ENCODE peak calls at places on chromosomes 7 and 10, in six cellular contexts. One of them, this sample, is unnamed.
A peak's percentile ranks its signal among the peaks of the same experiment; 100 is the strongest.

GRCh38 chr10:31584098-31584631 is 265.1 kb downstream of the ZEB1 start:
- DNase-seq in HCT116: no peak
- DNase-seq in aorta: no peak
- DNase-seq in tibial artery: no peak
- DNase-seq in uterus: no peak
- DNase-seq in adrenal gland: no peak
- DNase-seq in this sample: no peak

GRCh38 chr7:52897708-52898107 is 137.7 kb upstream of the POM121L12 start:
- DNase-seq in aorta: peak; percentile 58
- DNase-seq in uterus: no peak
- DNase-seq in tibial artery: no peak
- DNase-seq in adrenal gland: no peak
- DNase-seq in HCT116: no peak
- DNase-seq in this sample: no peak

GRCh38 chr7:135714534-135715009 is 13.4 kb downstream of the SLC13A4 start:
- DNase-seq in HCT116: peak; percentile 67
- DNase-seq in uterus: no peak
- DNase-seq in adrenal gland: no peak
- DNase-seq in aorta: peak; percentile 54
- DNase-seq in tibial artery: no peak
- DNase-seq in this sample: no peak

GRCh38 chr7:27235387-27236052 is 7.1 kb upstream of the EVX1 start:
- DNase-seq in tibial artery: no peak
- DNase-seq in HCT116: peak; percentile 16
- DNase-seq in adrenal gland: peak; percentile 77
- DNase-seq in uterus: peak; percentile 42
- DNase-seq in aorta: no peak
- DNase-seq in this sample: peak; percentile 10

GRCh38 chr7:149043936-149044335 is 15.6 kb upstream of the PDIA4 start:
- DNase-seq in tibial artery: no peak
- DNase-seq in uterus: no peak
- DNase-seq in adrenal gland: no peak
- DNase-seq in HCT116: no peak
- DNase-seq in aorta: no peak
- DNase-seq in this sample: no peak

GRCh38 chr10:71243756-71244637 is 31.6 kb downstream of the UNC5B start:
- DNase-seq in aorta: no peak
- DNase-seq in adrenal gland: no peak
- DNase-seq in HCT116: no peak
- DNase-seq in tibial artery: no peak
- DNase-seq in uterus: no peak
- DNase-seq in this sample: no peak

GRCh38 chr10:54993148-54993547 is 192.1 kb upstream of the PCDH15 start:
- DNase-seq in aorta: no peak
- DNase-seq in adrenal gland: no peak
- DNase-seq in uterus: no peak
- DNase-seq in HCT116: no peak
- DNase-seq in tibial artery: no peak
- DNase-seq in this sample: no peak

GRCh38 chr7:37287093-37287492 is 161.6 kb downstream of the ELMO1 start:
- DNase-seq in uterus: no peak
- DNase-seq in HCT116: no peak
- DNase-seq in adrenal gland: no peak
- DNase-seq in aorta: no peak
- DNase-seq in tibial artery: no peak
- DNase-seq in this sample: no peak

GRCh38 chr7:137703291-137704010 is 143.3 kb downstream of the DGKI start:
- DNase-seq in aorta: no peak
- DNase-seq in uterus: no peak
- DNase-seq in adrenal gland: no peak
- DNase-seq in HCT116: no peak
- DNase-seq in tibial artery: no peak
- DNase-seq in this sample: no peak

GRCh38 chr7:94344826-94345225 is 49.9 kb upstream of the COL1A2 start:
- DNase-seq in uterus: no peak
- DNase-seq in adrenal gland: no peak
- DNase-seq in HCT116: no peak
- DNase-seq in aorta: no peak
- DNase-seq in tibial artery: no peak
- DNase-seq in this sample: no peak

GRCh38 chr7:29852457-29852856 is 46.1 kb downstream of the WIPF3 start:
- DNase-seq in aorta: no peak
- DNase-seq in adrenal gland: no peak
- DNase-seq in HCT116: no peak
- DNase-seq in tibial artery: no peak
- DNase-seq in uterus: no peak
- DNase-seq in this sample: no peak

GRCh38 chr10:84407390-84408049 is 79.1 kb downstream of the CCSER2 start:
- DNase-seq in aorta: no peak
- DNase-seq in uterus: no peak
- DNase-seq in tibial artery: no peak
- DNase-seq in adrenal gland: no peak
- DNase-seq in HCT116: no peak
- DNase-seq in this sample: no peak

GRCh38 chr7:116393654-116394053 is 105.9 kb upstream of the CAV2 start:
- DNase-seq in uterus: peak; percentile 44
- DNase-seq in adrenal gland: no peak
- DNase-seq in tibial artery: peak; percentile 30
- DNase-seq in HCT116: no peak
- DNase-seq in aorta: no peak
- DNase-seq in this sample: no peak

GRCh38 chr7:140360697-140361229 is 37.6 kb downstream of the SLC37A3 start:
- DNase-seq in HCT116: no peak
- DNase-seq in aorta: no peak
- DNase-seq in uterus: no peak
- DNase-seq in adrenal gland: no peak
- DNase-seq in tibial artery: no peak
- DNase-seq in this sample: no peak

GRCh38 chr7:41696323-41696916 is 6.5 kb downstream of the INHBA start:
- DNase-seq in tibial artery: peak; percentile 86
- DNase-seq in aorta: peak; percentile 84
- DNase-seq in adrenal gland: peak; percentile 81
- DNase-seq in uterus: peak; percentile 85
- DNase-seq in HCT116: peak; percentile 39
- DNase-seq in this sample: peak; percentile 69

GRCh38 chr7:68121655-68122054 is 1125.0 kb downstream of the TYW1 start:
- DNase-seq in aorta: no peak
- DNase-seq in uterus: no peak
- DNase-seq in adrenal gland: no peak
- DNase-seq in HCT116: no peak
- DNase-seq in tibial artery: no peak
- DNase-seq in this sample: no peak

DNA sequence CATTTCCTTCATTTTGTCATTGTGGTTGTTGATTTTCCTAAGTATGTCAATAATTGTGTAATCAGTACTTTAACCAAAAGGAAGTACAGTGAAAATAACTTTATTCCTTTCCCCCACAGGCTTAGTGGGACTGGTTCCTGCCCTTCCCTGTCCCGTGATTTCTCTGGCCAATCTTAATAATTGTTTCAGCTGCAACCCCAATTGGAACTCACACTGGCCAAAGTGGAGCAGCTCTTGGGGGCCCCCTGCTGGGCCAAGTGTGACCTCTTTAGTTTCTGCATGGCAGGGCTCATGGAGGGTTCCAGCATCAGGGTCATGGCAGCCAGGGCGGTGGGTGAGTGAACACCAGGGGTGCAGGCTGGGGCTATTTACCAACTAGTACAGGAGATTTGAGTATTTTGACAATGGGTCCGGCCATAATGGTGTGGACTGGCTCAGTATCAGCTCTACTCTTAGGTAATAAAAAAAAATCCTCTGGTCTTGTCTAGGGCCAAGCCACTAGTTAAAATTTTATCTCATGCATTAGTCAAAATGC is 31.7 kb downstream of the CYCS start:
- DNase-seq in adrenal gland: peak; percentile 55
- DNase-seq in tibial artery: peak; percentile 34
- DNase-seq in HCT116: peak; percentile 70
- DNase-seq in uterus: peak; percentile 25
- DNase-seq in aorta: peak; percentile 81
- DNase-seq in this sample: peak; percentile 15
- H3K27ac ChIP-seq in adrenal gland: no peak overlapping the region
- H3K27ac ChIP-seq in tibial artery: no peak overlapping the region
- H3K27ac ChIP-seq in HCT116: no peak overlapping the region
- H3K27ac ChIP-seq in uterus: no peak overlapping the region
- H3K27ac ChIP-seq in aorta: no peak overlapping the region
- H3K27ac ChIP-seq in this sample: no peak overlapping the region

GRCh38 chr10:108578258-108578657 is 1345.1 kb downstream of the XPNPEP1 start:
- DNase-seq in HCT116: no peak
- DNase-seq in tibial artery: no peak
- DNase-seq in aorta: no peak
- DNase-seq in adrenal gland: no peak
- DNase-seq in uterus: no peak
- DNase-seq in this sample: no peak

GRCh38 chr10:108582888-108583287 is 1340.4 kb downstream of the XPNPEP1 start:
- DNase-seq in aorta: no peak
- DNase-seq in HCT116: no peak
- DNase-seq in adrenal gland: no peak
- DNase-seq in uterus: no peak
- DNase-seq in tibial artery: no peak
- DNase-seq in this sample: no peak

GRCh38 chr10:108583827-108584226 is 1339.5 kb downstream of the XPNPEP1 start:
- DNase-seq in aorta: no peak
- DNase-seq in adrenal gland: no peak
- DNase-seq in uterus: no peak
- DNase-seq in HCT116: no peak
- DNase-seq in tibial artery: no peak
- DNase-seq in this sample: no peak

GRCh38 chr10:108586424-108586823 is 1336.9 kb downstream of the XPNPEP1 start:
- DNase-seq in adrenal gland: no peak
- DNase-seq in aorta: no peak
- DNase-seq in HCT116: no peak
- DNase-seq in uterus: no peak
- DNase-seq in tibial artery: no peak
- DNase-seq in this sample: no peak

GRCh38 chr10:108582387-108582786 is 1340.9 kb downstream of the XPNPEP1 start:
- DNase-seq in adrenal gland: no peak
- DNase-seq in tibial artery: no peak
- DNase-seq in aorta: no peak
- DNase-seq in HCT116: no peak
- DNase-seq in uterus: no peak
- DNase-seq in this sample: no peak
- H3K27ac ChIP-seq in adrenal gland: no peak overlapping the region
- H3K27ac ChIP-seq in tibial artery: no peak overlapping the region
- H3K27ac ChIP-seq in aorta: no peak overlapping the region
- H3K27ac ChIP-seq in HCT116: no peak overlapping the region
- H3K27ac ChIP-seq in uterus: no peak overlapping the region
- H3K27ac ChIP-seq in this sample: no peak overlapping the region

GRCh38 chr10:58700576-58700975 is 187.9 kb downstream of the BICC1 start:
- DNase-seq in aorta: no peak
- DNase-seq in uterus: no peak
- DNase-seq in tibial artery: no peak
- DNase-seq in HCT116: no peak
- DNase-seq in adrenal gland: no peak
- DNase-seq in this sample: no peak

GRCh38 chr10:58704226-58705200 is 191.8 kb downstream of the BICC1 start:
- DNase-seq in adrenal gland: peak; percentile 11
- DNase-seq in aorta: peak; percentile 65
- DNase-seq in uterus: no peak
- DNase-seq in HCT116: no peak
- DNase-seq in tibial artery: no peak
- DNase-seq in this sample: no peak

GRCh38 chr10:58697691-58698090 is 185.0 kb downstream of the BICC1 start:
- DNase-seq in adrenal gland: no peak
- DNase-seq in tibial artery: no peak
- DNase-seq in uterus: no peak
- DNase-seq in HCT116: no peak
- DNase-seq in aorta: no peak
- DNase-seq in this sample: no peak

GRCh38 chr10:58698777-58699356 is 186.2 kb downstream of the BICC1 start:
- DNase-seq in adrenal gland: no peak
- DNase-seq in HCT116: no peak
- DNase-seq in tibial artery: no peak
- DNase-seq in uterus: no peak
- DNase-seq in aorta: no peak
- DNase-seq in this sample: no peak

DNA sequence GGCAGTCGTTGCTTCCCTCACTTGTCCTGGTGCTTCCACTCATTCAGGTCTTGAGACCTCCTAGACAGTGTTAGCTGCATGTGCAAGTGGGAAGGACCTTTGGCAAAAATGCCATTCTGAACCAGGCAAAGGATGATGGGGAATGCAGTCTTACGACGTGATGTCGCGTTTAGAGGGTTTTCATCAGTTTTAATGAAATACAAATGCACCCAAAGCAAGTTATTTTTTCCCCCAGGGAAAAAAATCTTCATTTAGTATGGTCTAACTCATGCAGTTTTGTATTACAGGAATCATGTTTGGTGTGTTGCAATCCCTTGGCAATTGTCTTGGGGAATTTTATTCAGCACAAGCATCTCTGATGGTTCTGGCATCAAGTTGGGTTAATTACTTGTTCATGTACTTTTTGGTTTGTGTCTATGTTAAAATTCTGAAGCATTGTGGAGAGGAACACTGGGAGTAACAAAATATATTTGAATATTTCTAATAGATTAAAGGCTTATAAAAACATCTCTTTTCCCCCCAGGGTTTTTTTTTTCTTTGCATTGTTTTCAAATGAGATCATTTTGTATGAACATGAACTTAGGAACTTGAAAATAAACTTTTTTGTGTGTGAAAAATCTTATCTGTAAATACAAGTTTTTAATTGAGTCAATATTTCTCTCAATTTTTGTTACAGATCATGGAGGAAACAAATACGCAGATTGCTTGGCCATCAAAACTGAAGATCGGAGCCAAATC is 188.9 kb downstream of the BICC1 start:
- DNase-seq in uterus: peak; percentile 59
- DNase-seq in tibial artery: no peak
- DNase-seq in adrenal gland: peak; percentile 15
- DNase-seq in aorta: no peak
- DNase-seq in HCT116: no peak
- DNase-seq in this sample: no peak
- H3K27ac ChIP-seq in uterus: peak overlapping the region; percentile 53
- H3K27ac ChIP-seq in tibial artery: peak overlapping the region; percentile 45
- H3K27ac ChIP-seq in adrenal gland: no peak overlapping the region
- H3K27ac ChIP-seq in aorta: no peak overlapping the region
- H3K27ac ChIP-seq in HCT116: no peak overlapping the region
- H3K27ac ChIP-seq in this sample: no peak overlapping the region

GRCh38 chr7:154854836-154855235 is 148.1 kb downstream of the PAXIP1 start:
- DNase-seq in aorta: no peak
- DNase-seq in adrenal gland: no peak
- DNase-seq in HCT116: no peak
- DNase-seq in tibial artery: no peak
- DNase-seq in uterus: no peak
- DNase-seq in this sample: no peak

GRCh38 chr7:154855366-154855765 is 147.6 kb downstream of the PAXIP1 start:
- DNase-seq in tibial artery: no peak
- DNase-seq in adrenal gland: no peak
- DNase-seq in HCT116: no peak
- DNase-seq in aorta: no peak
- DNase-seq in uterus: no peak
- DNase-seq in this sample: no peak

GRCh38 chr7:154857728-154858681 is 144.9 kb downstream of the PAXIP1 start:
- DNase-seq in adrenal gland: no peak
- DNase-seq in tibial artery: no peak
- DNase-seq in aorta: no peak
- DNase-seq in uterus: no peak
- DNase-seq in HCT116: no peak
- DNase-seq in this sample: no peak

GRCh38 chr7:154857240-154857639 is 145.7 kb downstream of the PAXIP1 start:
- DNase-seq in aorta: no peak
- DNase-seq in uterus: no peak
- DNase-seq in adrenal gland: no peak
- DNase-seq in tibial artery: no peak
- DNase-seq in HCT116: no peak
- DNase-seq in this sample: no peak

GRCh38 chr7:154856737-154857136 is 146.2 kb downstream of the PAXIP1 start:
- DNase-seq in uterus: no peak
- DNase-seq in tibial artery: no peak
- DNase-seq in adrenal gland: no peak
- DNase-seq in HCT116: no peak
- DNase-seq in aorta: no peak
- DNase-seq in this sample: no peak
- H3K27ac ChIP-seq in uterus: no peak overlapping the region
- H3K27ac ChIP-seq in tibial artery: no peak overlapping the region
- H3K27ac ChIP-seq in adrenal gland: no peak overlapping the region
- H3K27ac ChIP-seq in HCT116: no peak overlapping the region
- H3K27ac ChIP-seq in aorta: no peak overlapping the region
- H3K27ac ChIP-seq in this sample: no peak overlapping the region

This sample was measured in substantia nigra.